ENCODE peak calls at places on chromosomes 12 and 14, in seven cellular contexts. One of them, this sample, is unnamed.
A peak's percentile ranks its signal among the peaks of the same experiment; 100 is the strongest.

GRCh38 chr14:77965919-77966435 is 166.1 kb downstream of the ADCK1 start:
- DNase-seq in naive thymus-derived CD8-positive, alpha-beta T cell: no peak
- DNase-seq in T-helper 1 cell: peak; percentile 71
- DNase-seq in AG09319: no peak
- DNase-seq in AG20443: peak; percentile 74
- DNase-seq in aorta: no peak
- DNase-seq in T-helper 17 cell: no peak
- DNase-seq in this sample: peak; percentile 55

GRCh38 chr12:1616233-1617066 is 12.6 kb upstream of the WNT5B start:
- DNase-seq in naive thymus-derived CD8-positive, alpha-beta T cell: no peak
- DNase-seq in T-helper 1 cell: no peak
- DNase-seq in AG09319: no peak
- DNase-seq in AG20443: no peak
- DNase-seq in aorta: no peak
- DNase-seq in T-helper 17 cell: no peak
- DNase-seq in this sample: peak; percentile 63

GRCh38 chr12:2959508-2960431 is 573 bp downstream of the TEAD4 start:
- DNase-seq in naive thymus-derived CD8-positive, alpha-beta T cell: no peak
- DNase-seq in T-helper 1 cell: no peak
- DNase-seq in AG09319: peak; percentile 28
- DNase-seq in AG20443: peak; percentile 85
- DNase-seq in aorta: peak; percentile 93
- DNase-seq in T-helper 17 cell: no peak
- DNase-seq in this sample: peak; percentile 61

GRCh38 chr14:90428676-90429075 is 31.8 kb downstream of the CALM1 start:
- DNase-seq in naive thymus-derived CD8-positive, alpha-beta T cell: no peak
- DNase-seq in T-helper 1 cell: no peak
- DNase-seq in AG09319: no peak
- DNase-seq in AG20443: no peak
- DNase-seq in aorta: no peak
- DNase-seq in T-helper 17 cell: no peak
- DNase-seq in this sample: no peak

GRCh38 chr12:15842106-15842505 is 40.1 kb upstream of the STRAP start:
- DNase-seq in naive thymus-derived CD8-positive, alpha-beta T cell: no peak
- DNase-seq in T-helper 1 cell: no peak
- DNase-seq in AG09319: peak; percentile 31
- DNase-seq in AG20443: no peak
- DNase-seq in aorta: no peak
- DNase-seq in T-helper 17 cell: no peak
- DNase-seq in this sample: no peak

GRCh38 chr12:124667671-124668337 is 100.4 kb upstream of the NCOR2 start:
- DNase-seq in naive thymus-derived CD8-positive, alpha-beta T cell: no peak
- DNase-seq in T-helper 1 cell: no peak
- DNase-seq in AG09319: no peak
- DNase-seq in AG20443: no peak
- DNase-seq in aorta: no peak
- DNase-seq in T-helper 17 cell: no peak
- DNase-seq in this sample: peak; percentile 79

GRCh38 chr12:91562476-91562875 is 379.9 kb upstream of the DCN start:
- DNase-seq in naive thymus-derived CD8-positive, alpha-beta T cell: no peak
- DNase-seq in T-helper 1 cell: peak; percentile 56
- DNase-seq in AG09319: no peak
- DNase-seq in AG20443: no peak
- DNase-seq in aorta: no peak
- DNase-seq in T-helper 17 cell: no peak
- DNase-seq in this sample: no peak

GRCh38 chr12:100688451-100688864 is 106.1 kb upstream of the ANO4 start:
- DNase-seq in naive thymus-derived CD8-positive, alpha-beta T cell: no peak
- DNase-seq in T-helper 1 cell: no peak
- DNase-seq in AG09319: no peak
- DNase-seq in AG20443: no peak
- DNase-seq in aorta: no peak
- DNase-seq in T-helper 17 cell: no peak
- DNase-seq in this sample: no peak

GRCh38 chr12:77940011-77940423 is 109.3 kb downstream of the NAV3 start:
- DNase-seq in naive thymus-derived CD8-positive, alpha-beta T cell: no peak
- DNase-seq in T-helper 1 cell: no peak
- DNase-seq in AG09319: peak; percentile 32
- DNase-seq in AG20443: peak; percentile 64
- DNase-seq in aorta: no peak
- DNase-seq in T-helper 17 cell: no peak
- DNase-seq in this sample: no peak

GRCh38 chr12:15364221-15365170 is 42.2 kb downstream of the PTPRO start:
- DNase-seq in naive thymus-derived CD8-positive, alpha-beta T cell: no peak
- DNase-seq in T-helper 1 cell: no peak
- DNase-seq in AG09319: no peak
- DNase-seq in AG20443: no peak
- DNase-seq in aorta: no peak
- DNase-seq in T-helper 17 cell: no peak
- DNase-seq in this sample: no peak

GRCh38 chr12:105214670-105215375 is 21.2 kb downstream of the APPL2 start:
- DNase-seq in naive thymus-derived CD8-positive, alpha-beta T cell: no peak
- DNase-seq in T-helper 1 cell: no peak
- DNase-seq in AG09319: no peak
- DNase-seq in AG20443: no peak
- DNase-seq in aorta: no peak
- DNase-seq in T-helper 17 cell: no peak
- DNase-seq in this sample: no peak

GRCh38 chr12:11183009-11183408 is 3.7 kb downstream of the TAS2R42 start:
- DNase-seq in naive thymus-derived CD8-positive, alpha-beta T cell: no peak
- DNase-seq in T-helper 1 cell: no peak
- DNase-seq in AG09319: no peak
- DNase-seq in AG20443: no peak
- DNase-seq in aorta: no peak
- DNase-seq in T-helper 17 cell: no peak
- DNase-seq in this sample: no peak

GRCh38 chr14:94052662-94053061 is 26.5 kb downstream of the OTUB2 start:
- DNase-seq in naive thymus-derived CD8-positive, alpha-beta T cell: no peak
- DNase-seq in T-helper 1 cell: no peak
- DNase-seq in AG09319: no peak
- DNase-seq in AG20443: no peak
- DNase-seq in aorta: no peak
- DNase-seq in T-helper 17 cell: no peak
- DNase-seq in this sample: no peak

GRCh38 chr12:643478-644292 is 19.6 kb downstream of the NINJ2 start:
- DNase-seq in naive thymus-derived CD8-positive, alpha-beta T cell: no peak
- DNase-seq in T-helper 1 cell: peak; percentile 60
- DNase-seq in AG09319: no peak
- DNase-seq in AG20443: no peak
- DNase-seq in aorta: no peak
- DNase-seq in T-helper 17 cell: no peak
- DNase-seq in this sample: peak; percentile 64

GRCh38 chr14:100840751-100841444 is 15.0 kb downstream of the MEG3 start:
- DNase-seq in naive thymus-derived CD8-positive, alpha-beta T cell: no peak
- DNase-seq in T-helper 1 cell: no peak
- DNase-seq in AG09319: no peak
- DNase-seq in AG20443: no peak
- DNase-seq in aorta: peak; percentile 47
- DNase-seq in T-helper 17 cell: no peak
- DNase-seq in this sample: peak; percentile 24

GRCh38 chr12:76720068-76720467 is 43.8 kb upstream of the ZDHHC17 start:
- DNase-seq in naive thymus-derived CD8-positive, alpha-beta T cell: no peak
- DNase-seq in T-helper 1 cell: no peak
- DNase-seq in AG09319: no peak
- DNase-seq in AG20443: peak; percentile 19
- DNase-seq in aorta: no peak
- DNase-seq in T-helper 17 cell: no peak
- DNase-seq in this sample: no peak

GRCh38 chr14:92663049-92663448 is 85.4 kb downstream of the LGMN start:
- DNase-seq in naive thymus-derived CD8-positive, alpha-beta T cell: no peak
- DNase-seq in T-helper 1 cell: no peak
- DNase-seq in AG09319: no peak
- DNase-seq in AG20443: no peak
- DNase-seq in aorta: no peak
- DNase-seq in T-helper 17 cell: no peak
- DNase-seq in this sample: no peak

GRCh38 chr12:5535531-5535930 is 103.6 kb downstream of the NTF3 start:
- DNase-seq in naive thymus-derived CD8-positive, alpha-beta T cell: no peak
- DNase-seq in T-helper 1 cell: no peak
- DNase-seq in AG09319: no peak
- DNase-seq in AG20443: no peak
- DNase-seq in aorta: no peak
- DNase-seq in T-helper 17 cell: no peak
- DNase-seq in this sample: no peak

GRCh38 chr12:113314121-113314529 is 20.8 kb downstream of the SLC8B1 start:
- DNase-seq in naive thymus-derived CD8-positive, alpha-beta T cell: no peak
- DNase-seq in T-helper 1 cell: no peak
- DNase-seq in AG09319: no peak
- DNase-seq in AG20443: no peak
- DNase-seq in aorta: no peak
- DNase-seq in T-helper 17 cell: no peak
- DNase-seq in this sample: no peak

GRCh38 chr14:94441531-94442205 is 10.9 kb downstream of the SERPINA11 start:
- DNase-seq in naive thymus-derived CD8-positive, alpha-beta T cell: no peak
- DNase-seq in T-helper 1 cell: no peak
- DNase-seq in AG09319: no peak
- DNase-seq in AG20443: no peak
- DNase-seq in aorta: no peak
- DNase-seq in T-helper 17 cell: no peak
- DNase-seq in this sample: no peak

GRCh38 chr12:112869778-112870177 is 37.0 kb upstream of the OAS1 start:
- DNase-seq in naive thymus-derived CD8-positive, alpha-beta T cell: no peak
- DNase-seq in T-helper 1 cell: no peak
- DNase-seq in AG09319: no peak
- DNase-seq in AG20443: no peak
- DNase-seq in aorta: no peak
- DNase-seq in T-helper 17 cell: no peak
- DNase-seq in this sample: no peak

GRCh38 chr14:36001936-36002335 is 174.6 kb downstream of the PTCSC3 start:
- DNase-seq in naive thymus-derived CD8-positive, alpha-beta T cell: no peak
- DNase-seq in T-helper 1 cell: no peak
- DNase-seq in AG09319: no peak
- DNase-seq in AG20443: no peak
- DNase-seq in aorta: no peak
- DNase-seq in T-helper 17 cell: no peak
- DNase-seq in this sample: no peak

GRCh38 chr14:104144911-104145825 is 6.8 kb downstream of the KIF26A start:
- DNase-seq in naive thymus-derived CD8-positive, alpha-beta T cell: no peak
- DNase-seq in T-helper 1 cell: no peak
- DNase-seq in AG09319: no peak
- DNase-seq in AG20443: no peak
- DNase-seq in aorta: peak; percentile 69
- DNase-seq in T-helper 17 cell: peak; percentile 8
- DNase-seq in this sample: peak; percentile 46

GRCh38 chr12:124030510-124030909 is 57.5 kb downstream of the ZNF664 start:
- DNase-seq in naive thymus-derived CD8-positive, alpha-beta T cell: no peak
- DNase-seq in T-helper 1 cell: no peak
- DNase-seq in AG09319: no peak
- DNase-seq in AG20443: peak; percentile 88
- DNase-seq in aorta: no peak
- DNase-seq in T-helper 17 cell: no peak
- DNase-seq in this sample: no peak

GRCh38 chr14:68140111-68140741 is 320.6 kb downstream of the RAD51B start:
- DNase-seq in naive thymus-derived CD8-positive, alpha-beta T cell: no peak
- DNase-seq in T-helper 1 cell: no peak
- DNase-seq in AG09319: peak; percentile 98
- DNase-seq in AG20443: peak; percentile 72
- DNase-seq in aorta: no peak
- DNase-seq in T-helper 17 cell: no peak
- DNase-seq in this sample: no peak

GRCh38 chr14:41986726-41987125 is 380.1 kb downstream of the LRFN5 start:
- DNase-seq in naive thymus-derived CD8-positive, alpha-beta T cell: no peak
- DNase-seq in T-helper 1 cell: no peak
- DNase-seq in AG09319: no peak
- DNase-seq in AG20443: no peak
- DNase-seq in aorta: no peak
- DNase-seq in T-helper 17 cell: no peak
- DNase-seq in this sample: no peak

GRCh38 chr14:103143535-103143934 is 20.3 kb downstream of the TNFAIP2 start:
- DNase-seq in naive thymus-derived CD8-positive, alpha-beta T cell: no peak
- DNase-seq in T-helper 1 cell: no peak
- DNase-seq in AG09319: no peak
- DNase-seq in AG20443: peak; percentile 39
- DNase-seq in aorta: no peak
- DNase-seq in T-helper 17 cell: no peak
- DNase-seq in this sample: no peak

GRCh38 chr12:1917172-1918070 is 1.0 kb downstream of the CACNA2D4 start:
- DNase-seq in naive thymus-derived CD8-positive, alpha-beta T cell: no peak
- DNase-seq in T-helper 1 cell: no peak
- DNase-seq in AG09319: no peak
- DNase-seq in AG20443: peak; percentile 7
- DNase-seq in aorta: peak; percentile 55
- DNase-seq in T-helper 17 cell: peak; percentile 4
- DNase-seq in this sample: peak; percentile 46

GRCh38 chr12:51821423-51822260 is 26.9 kb downstream of the FIGNL2 start:
- DNase-seq in naive thymus-derived CD8-positive, alpha-beta T cell: peak; percentile 35
- DNase-seq in T-helper 1 cell: no peak
- DNase-seq in AG09319: no peak
- DNase-seq in AG20443: peak; percentile 48
- DNase-seq in aorta: no peak
- DNase-seq in T-helper 17 cell: peak; percentile 15
- DNase-seq in this sample: no peak

GRCh38 chr14:77271113-77271710 is at the start of gene NGB:
- DNase-seq in naive thymus-derived CD8-positive, alpha-beta T cell: no peak
- DNase-seq in T-helper 1 cell: no peak
- DNase-seq in AG09319: no peak
- DNase-seq in AG20443: no peak
- DNase-seq in aorta: peak; percentile 43
- DNase-seq in T-helper 17 cell: no peak
- DNase-seq in this sample: no peak

GRCh38 chr12:101604132-101604531 is 9.4 kb downstream of the MYBPC1 start:
- DNase-seq in naive thymus-derived CD8-positive, alpha-beta T cell: no peak
- DNase-seq in T-helper 1 cell: no peak
- DNase-seq in AG09319: no peak
- DNase-seq in AG20443: no peak
- DNase-seq in aorta: no peak
- DNase-seq in T-helper 17 cell: no peak
- DNase-seq in this sample: no peak

GRCh38 chr12:109523071-109523470 is 45.6 kb downstream of the UBE3B start:
- DNase-seq in naive thymus-derived CD8-positive, alpha-beta T cell: no peak
- DNase-seq in T-helper 1 cell: no peak
- DNase-seq in AG09319: no peak
- DNase-seq in AG20443: no peak
- DNase-seq in aorta: peak; percentile 54
- DNase-seq in T-helper 17 cell: no peak
- DNase-seq in this sample: no peak

GRCh38 chr14:75226755-75227544 is 50.5 kb upstream of the TMED10 start:
- DNase-seq in naive thymus-derived CD8-positive, alpha-beta T cell: no peak
- DNase-seq in T-helper 1 cell: no peak
- DNase-seq in AG09319: no peak
- DNase-seq in AG20443: no peak
- DNase-seq in aorta: no peak
- DNase-seq in T-helper 17 cell: no peak
- DNase-seq in this sample: no peak

This sample was measured in lower lobe of right lung.